ENCODE peak calls at places on chromosome X, in five cellular contexts. One of them, this sample, is unnamed.
A peak's percentile ranks its signal among the peaks of the same experiment; 100 is the strongest.

GRCh38 chrX:45506149-45506768 is 305.6 kb upstream of the DIPK2B start:
- DNase-seq in AG10803: no peak
- DNase-seq in GM10248: no peak
- DNase-seq in KG1: no peak
- DNase-seq in GM12892: no peak
- DNase-seq in this sample: no peak

GRCh38 chrX:46178763-46179162 is 366.5 kb downstream of the ZNF674 start:
- DNase-seq in AG10803: no peak
- DNase-seq in GM10248: no peak
- DNase-seq in KG1: peak; percentile 29
- DNase-seq in GM12892: no peak
- DNase-seq in this sample: no peak

GRCh38 chrX:114334473-114334982 is 249.4 kb upstream of the HTR2C start:
- DNase-seq in AG10803: no peak
- DNase-seq in GM10248: no peak
- DNase-seq in KG1: no peak
- DNase-seq in GM12892: no peak
- DNase-seq in this sample: no peak

GRCh38 chrX:132257116-132257515 is 37.9 kb upstream of the RAP2C start:
- DNase-seq in AG10803: peak; percentile 72
- DNase-seq in GM10248: no peak
- DNase-seq in KG1: no peak
- DNase-seq in GM12892: no peak
- DNase-seq in this sample: no peak

GRCh38 chrX:53445977-53446376 is 11.8 kb upstream of the HSD17B10 start:
- DNase-seq in AG10803: peak; percentile 15
- DNase-seq in GM10248: peak; percentile 44
- DNase-seq in KG1: peak; percentile 2
- DNase-seq in GM12892: peak; percentile 31
- DNase-seq in this sample: peak; percentile 76

GRCh38 chrX:49073641-49074575 is at the start of gene PRAF2:
- DNase-seq in AG10803: peak; percentile 89
- DNase-seq in GM10248: peak; percentile 87
- DNase-seq in KG1: no peak
- DNase-seq in GM12892: peak; percentile 87
- DNase-seq in this sample: peak; percentile 92

GRCh38 chrX:15816886-15817285 is 26.6 kb downstream of the ZRSR2 start:
- DNase-seq in AG10803: peak; percentile 9
- DNase-seq in GM10248: no peak
- DNase-seq in KG1: no peak
- DNase-seq in GM12892: no peak
- DNase-seq in this sample: peak; percentile 11

GRCh38 chrX:24619647-24620046 is 27.5 kb downstream of the PCYT1B start:
- DNase-seq in AG10803: peak; percentile 39
- DNase-seq in GM10248: no peak
- DNase-seq in KG1: no peak
- DNase-seq in GM12892: no peak
- DNase-seq in this sample: no peak

GRCh38 chrX:10769165-10769564 is 148.8 kb upstream of the MID1 start:
- DNase-seq in AG10803: peak; percentile 54
- DNase-seq in GM10248: peak; percentile 28
- DNase-seq in KG1: peak; percentile 1
- DNase-seq in GM12892: peak; percentile 6
- DNase-seq in this sample: peak; percentile 74

GRCh38 chrX:136752796-136753195 is 27.9 kb downstream of the ARHGEF6 start:
- DNase-seq in AG10803: peak; percentile 32
- DNase-seq in GM10248: no peak
- DNase-seq in KG1: no peak
- DNase-seq in GM12892: no peak
- DNase-seq in this sample: no peak

GRCh38 chrX:74613350-74614192 is 853 bp downstream of the RLIM start:
- DNase-seq in AG10803: peak; percentile 39
- DNase-seq in GM10248: no peak
- DNase-seq in KG1: peak; percentile 3
- DNase-seq in GM12892: peak; percentile 4
- DNase-seq in this sample: peak; percentile 19

GRCh38 chrX:80816051-80816450 is 6.4 kb upstream of the BRWD3 start:
- DNase-seq in AG10803: no peak
- DNase-seq in GM10248: no peak
- DNase-seq in KG1: no peak
- DNase-seq in GM12892: no peak
- DNase-seq in this sample: peak; percentile 22

GRCh38 chrX:50108264-50108663 is 92.5 kb downstream of the AKAP4 start:
- DNase-seq in AG10803: no peak
- DNase-seq in GM10248: no peak
- DNase-seq in KG1: no peak
- DNase-seq in GM12892: no peak
- DNase-seq in this sample: no peak

GRCh38 chrX:98795636-98796035 is 1614.4 kb downstream of the PCDH19 start:
- DNase-seq in AG10803: peak; percentile 2
- DNase-seq in GM10248: no peak
- DNase-seq in KG1: no peak
- DNase-seq in GM12892: no peak
- DNase-seq in this sample: no peak

GRCh38 chrX:24846551-24847170 is 152.9 kb downstream of the POLA1 start:
- DNase-seq in AG10803: peak; percentile 55
- DNase-seq in GM10248: no peak
- DNase-seq in KG1: no peak
- DNase-seq in GM12892: no peak
- DNase-seq in this sample: no peak

GRCh38 chrX:51743179-51743957 is at the start of gene GSPT2:
- DNase-seq in AG10803: peak; percentile 70
- DNase-seq in GM10248: peak; percentile 69
- DNase-seq in KG1: no peak
- DNase-seq in GM12892: peak; percentile 31
- DNase-seq in this sample: peak; percentile 59

GRCh38 chrX:115324194-115324593 is 34.7 kb downstream of the LUZP4 start:
- DNase-seq in AG10803: peak; percentile 25
- DNase-seq in GM10248: no peak
- DNase-seq in KG1: no peak
- DNase-seq in GM12892: no peak
- DNase-seq in this sample: no peak

GRCh38 chrX:42797646-42798045 is 19.7 kb upstream of the PPP1R2C start:
- DNase-seq in AG10803: peak; percentile 65
- DNase-seq in GM10248: no peak
- DNase-seq in KG1: no peak
- DNase-seq in GM12892: no peak
- DNase-seq in this sample: no peak

GRCh38 chrX:23980063-23980462 is 46.9 kb downstream of the KLHL15 start:
- DNase-seq in AG10803: no peak
- DNase-seq in GM10248: no peak
- DNase-seq in KG1: no peak
- DNase-seq in GM12892: no peak
- DNase-seq in this sample: no peak

GRCh38 chrX:41923925-41924693 is 755 bp upstream of the CASK start:
- DNase-seq in AG10803: peak; percentile 20
- DNase-seq in GM10248: peak; percentile 15
- DNase-seq in KG1: no peak
- DNase-seq in GM12892: no peak
- DNase-seq in this sample: no peak

GRCh38 chrX:152893631-152894610 is 3.9 kb upstream of the ZNF185 start:
- DNase-seq in AG10803: no peak
- DNase-seq in GM10248: no peak
- DNase-seq in KG1: no peak
- DNase-seq in GM12892: no peak
- DNase-seq in this sample: no peak

GRCh38 chrX:137236837-137237236 is 203.0 kb upstream of the GPR101 start:
- DNase-seq in AG10803: no peak
- DNase-seq in GM10248: no peak
- DNase-seq in KG1: no peak
- DNase-seq in GM12892: no peak
- DNase-seq in this sample: no peak

GRCh38 chrX:110003167-110004156 is 548 bp downstream of the TMEM164 start:
- DNase-seq in AG10803: no peak
- DNase-seq in GM10248: peak; percentile 14
- DNase-seq in KG1: no peak
- DNase-seq in GM12892: peak; percentile 23
- DNase-seq in this sample: peak; percentile 30

GRCh38 chrX:47210661-47211425 is 7.6 kb upstream of the CDK16 start:
- DNase-seq in AG10803: no peak
- DNase-seq in GM10248: no peak
- DNase-seq in KG1: no peak
- DNase-seq in GM12892: no peak
- DNase-seq in this sample: no peak

GRCh38 chrX:29671426-29671825 is 543.9 kb upstream of the MAGEB2 start:
- DNase-seq in AG10803: peak; percentile 34
- DNase-seq in GM10248: no peak
- DNase-seq in KG1: no peak
- DNase-seq in GM12892: no peak
- DNase-seq in this sample: no peak

GRCh38 chrX:102959471-102959870 is 22.4 kb downstream of the RAB40AL start:
- DNase-seq in AG10803: peak; percentile 64
- DNase-seq in GM10248: no peak
- DNase-seq in KG1: no peak
- DNase-seq in GM12892: no peak
- DNase-seq in this sample: no peak

GRCh38 chrX:45758319-45758718 is 557.6 kb upstream of the DIPK2B start:
- DNase-seq in AG10803: peak; percentile 91
- DNase-seq in GM10248: no peak
- DNase-seq in KG1: peak; percentile 29
- DNase-seq in GM12892: no peak
- DNase-seq in this sample: no peak

GRCh38 chrX:103453655-103454054 is 65.6 kb downstream of the RAB40A start:
- DNase-seq in AG10803: peak; percentile 86
- DNase-seq in GM10248: no peak
- DNase-seq in KG1: no peak
- DNase-seq in GM12892: no peak
- DNase-seq in this sample: no peak

GRCh38 chrX:102155806-102156179 is at the start of gene BEX5:
- DNase-seq in AG10803: peak; percentile 1
- DNase-seq in GM10248: peak; percentile 40
- DNase-seq in KG1: no peak
- DNase-seq in GM12892: no peak
- DNase-seq in this sample: peak; percentile 84

GRCh38 chrX:140918398-140919043 is 83.9 kb upstream of the SPANXB1 start:
- DNase-seq in AG10803: peak; percentile 59
- DNase-seq in GM10248: peak; percentile 5
- DNase-seq in KG1: peak; percentile 6
- DNase-seq in GM12892: no peak
- DNase-seq in this sample: peak; percentile 86

GRCh38 chrX:49838374-49838773 is 9.3 kb downstream of the PAGE4 start:
- DNase-seq in AG10803: peak; percentile 9
- DNase-seq in GM10248: peak; percentile 28
- DNase-seq in KG1: no peak
- DNase-seq in GM12892: no peak
- DNase-seq in this sample: peak; percentile 51

GRCh38 chrX:155767101-155767878 is 113.9 kb upstream of the VAMP7 start:
- DNase-seq in AG10803: peak; percentile 84
- DNase-seq in GM10248: no peak
- DNase-seq in KG1: no peak
- DNase-seq in GM12892: no peak
- DNase-seq in this sample: peak; percentile 87

GRCh38 chrX:153649915-153650782 is 3.1 kb downstream of the DUSP9 start:
- DNase-seq in AG10803: no peak
- DNase-seq in GM10248: no peak
- DNase-seq in KG1: no peak
- DNase-seq in GM12892: peak; percentile 7
- DNase-seq in this sample: no peak

GRCh38 chrX:9501362-9501761 is 36.5 kb downstream of the TBL1X start:
- DNase-seq in AG10803: no peak
- DNase-seq in GM10248: no peak
- DNase-seq in KG1: no peak
- DNase-seq in GM12892: no peak
- DNase-seq in this sample: peak; percentile 17

GRCh38 chrX:17403231-17403691 is 28.3 kb downstream of the NHS start:
- DNase-seq in AG10803: no peak
- DNase-seq in GM10248: no peak
- DNase-seq in KG1: no peak
- DNase-seq in GM12892: no peak
- DNase-seq in this sample: no peak

This sample was measured in GM23338.